ENCODE peak calls at places on chromosomes 13 and 19, in eight cellular contexts. I is fibroblast of pulmonary artery, B is GM13976, V is heart left ventricle, Z is left lung, D is body of pancreas, M is cardiac fibroblast, P is type B pancreatic cell. R is an unnamed sample.

GRCh38 chr19:15316498-15316897 is 15.8 kb downstream of the BRD4 start:
- DNase-seq in Z (no peak), I (no peak), B (peak; percentile 59), D (no peak), P (no peak), V (no peak), M (peak; percentile 34), R (no peak)

GRCh38 chr13:98853791-98854191 is 101.3 kb upstream of the SLC15A1 start:
- DNase-seq in P (no peak), Z (no peak), B (peak; percentile 57), M (peak; percentile 55), I (peak; percentile 31), D (no peak), V (no peak), R (no peak)

GRCh38 chr13:25267715-25268114 is 19.6 kb downstream of the MTMR6 start:
- DNase-seq in Z (no peak), B (peak; percentile 28), V (no peak), P (no peak), I (peak; percentile 50), M (peak; percentile 38), D (no peak), R (peak; percentile 44)

GRCh38 chr19:13819242-13819641 is 24.0 kb downstream of the ZSWIM4 start:
- DNase-seq in P (no peak), B (no peak), Z (peak; percentile 29), D (no peak), M (no peak), I (no peak), V (no peak), R (no peak)

GRCh38 chr19:46481947-46482346 is 10.6 kb upstream of the PNMA8A start:
- DNase-seq in B (no peak), V (no peak), M (peak; percentile 41), I (peak; percentile 25), P (no peak), D (no peak), Z (no peak), R (no peak)

GRCh38 chr13:20492641-20493040 is 33.0 kb downstream of the CRYL1 start:
- DNase-seq in P (no peak), Z (no peak), D (no peak), M (peak; percentile 75), I (peak; percentile 58), B (peak; percentile 68), V (no peak), R (peak; percentile 48)

GRCh38 chr13:66462187-66462586 is 767.9 kb downstream of the PCDH9 start:
- DNase-seq in M (no peak), V (no peak), I (no peak), Z (no peak), D (no peak), B (no peak), P (no peak), R (no peak)

GRCh38 chr19:15072930-15073647 is 8.9 kb upstream of the OR1I1 start:
- DNase-seq in Z (no peak), D (no peak), V (no peak), M (peak; percentile 2), B (no peak), P (no peak), I (no peak), R (no peak)

GRCh38 chr19:17325881-17326594 is 8.6 kb downstream of the ANO8 start:
- DNase-seq in B (no peak), D (peak; percentile 34), M (no peak), I (no peak), P (no peak), Z (no peak), V (no peak), R (no peak)

GRCh38 chr13:25901460-25902376 is 150.1 kb downstream of the SHISA2 start:
- DNase-seq in D (no peak), I (peak; percentile 90), M (peak; percentile 73), B (peak; percentile 58), P (no peak), Z (no peak), V (no peak), R (peak; percentile 79)

GRCh38 chr19:46422344-46422743 is 6.4 kb downstream of the PNMA8C start:
- DNase-seq in B (no peak), V (no peak), M (no peak), Z (no peak), P (no peak), I (no peak), D (no peak), R (no peak)

GRCh38 chr19:12806242-12807131 is at the start of gene RNASEH2A:
- DNase-seq in P (peak; percentile 92), M (peak; percentile 92), Z (peak; percentile 92), I (peak; percentile 93), V (peak; percentile 96), D (peak; percentile 92), B (peak; percentile 99), R (peak; percentile 94)

GRCh38 chr19:42075364-42075615 is 676 bp upstream of the ZNF574 start:
- DNase-seq in P (no peak), B (no peak), Z (no peak), V (no peak), M (no peak), D (no peak), I (peak; percentile 11), R (no peak)

GRCh38 chr19:41430907-41431306 is 3.7 kb upstream of the B3GNT8 start:
- DNase-seq in V (no peak), B (no peak), Z (no peak), M (no peak), I (no peak), P (no peak), D (no peak), R (no peak)

GRCh38 chr19:27777726-27778125 is 1435.2 kb downstream of the UQCRFS1 start:
- DNase-seq in D (no peak), I (no peak), B (no peak), P (peak; percentile 25), V (no peak), Z (no peak), M (peak; percentile 17), R (peak; percentile 22)

GRCh38 chr19:29379257-29379986 is 146.4 kb upstream of the VSTM2B start:
- DNase-seq in V (no peak), B (peak; percentile 11), D (no peak), M (no peak), Z (no peak), P (peak; percentile 40), I (no peak), R (no peak)

GRCh38 chr19:55687281-55688172 is 12.5 kb downstream of the EPN1 start:
- DNase-seq in M (no peak), I (no peak), Z (peak; percentile 22), B (no peak), V (peak; percentile 29), P (no peak), D (no peak), R (no peak)

GRCh38 chr19:35268546-35269424 is at the start of gene USF2:
- DNase-seq in Z (peak; percentile 83), P (no peak), D (peak; percentile 84), I (peak; percentile 77), V (peak; percentile 89), M (peak; percentile 67), B (peak; percentile 86), R (peak; percentile 61)

GRCh38 chr13:111354789-111355188 is 34.3 kb downstream of the TEX29 start:
- DNase-seq in B (no peak), P (no peak), M (no peak), D (no peak), V (no peak), Z (no peak), I (no peak), R (no peak)

GRCh38 chr13:29805994-29806748 is 44.2 kb downstream of the UBL3 start:
- DNase-seq in P (no peak), I (no peak), D (no peak), M (no peak), B (no peak), Z (no peak), V (no peak), R (no peak)

GRCh38 chr19:46009530-46010510 is 13.0 kb downstream of the PGLYRP1 start:
- DNase-seq in V (peak; percentile 80), P (no peak), M (peak; percentile 81), I (peak; percentile 82), Z (no peak), D (peak; percentile 82), B (peak; percentile 80), R (peak; percentile 82)

DNA sequence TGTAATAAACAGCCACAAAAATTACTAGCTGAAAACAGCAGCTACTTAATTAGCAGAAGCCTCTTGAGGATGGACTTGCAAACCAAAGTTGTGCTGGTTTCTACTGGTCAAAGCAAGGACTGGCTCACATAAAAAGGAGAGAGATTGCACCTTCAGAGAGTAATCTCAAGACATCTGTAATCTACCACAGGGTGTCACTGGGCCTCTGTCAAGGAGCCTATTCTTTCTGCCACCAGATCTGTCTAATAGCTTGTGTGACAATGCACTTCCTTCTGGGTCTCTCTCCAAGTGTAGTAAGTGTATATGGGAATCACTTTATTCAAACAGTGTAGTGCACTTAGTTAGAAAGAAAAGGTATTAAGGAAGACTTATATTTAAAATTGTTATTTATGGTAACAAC is 24.4 kb upstream of the ZNF561 start:
- DNase-seq in B (no peak), I (no peak), M (no peak), P (no peak), Z (no peak), V (no peak), D (no peak), R (peak; percentile 61)
- TF ChIP-seq CTCF in B (no peak), I (no peak), M (no peak), P (no peak), Z (no peak), V (no peak), D (no peak), R (no peak)

GRCh38 chr19:38657633-38658222 is 10.3 kb downstream of the ACTN4 start:
- DNase-seq in P (no peak), Z (no peak), B (no peak), M (peak; percentile 91), D (no peak), V (no peak), I (peak; percentile 59), R (no peak)

GRCh38 chr19:38654478-38655079 is 7.1 kb downstream of the ACTN4 start:
- DNase-seq in D (no peak), M (no peak), Z (no peak), B (no peak), P (no peak), I (no peak), V (no peak), R (no peak)

GRCh38 chr19:38658462-38659306 is 11.2 kb downstream of the ACTN4 start:
- DNase-seq in D (peak; percentile 78), P (no peak), V (no peak), B (no peak), M (peak; percentile 100), I (peak; percentile 100), Z (no peak), R (no peak)

GRCh38 chr19:38655148-38655824 is 7.8 kb downstream of the ACTN4 start:
- DNase-seq in B (no peak), I (no peak), P (no peak), D (no peak), V (no peak), M (peak; percentile 54), Z (no peak), R (no peak)

GRCh38 chr19:38656171-38656981 is 8.9 kb downstream of the ACTN4 start:
- DNase-seq in D (no peak), Z (no peak), P (no peak), V (no peak), B (no peak), I (peak; percentile 93), M (peak; percentile 92), R (peak; percentile 61)
- TF ChIP-seq CTCF in D (no peak), Z (no peak), P (no peak), V (no peak), B (no peak), I (peak; percentile 20), M (peak; percentile 6), R (no peak)

GRCh38 chr13:44429311-44429710 is 55.7 kb downstream of the SERP2 start:
- DNase-seq in V (no peak), Z (no peak), B (no peak), P (no peak), I (no peak), M (no peak), D (no peak), R (no peak)
- TF ChIP-seq CTCF in V (no peak), Z (no peak), B (no peak), P (no peak), I (no peak), M (no peak), D (no peak), R (no peak)

GRCh38 chr13:75870397-75870801 is 234.3 kb downstream of the LMO7 start:
- DNase-seq in V (no peak), Z (no peak), I (peak; percentile 49), B (peak; percentile 43), P (no peak), M (peak; percentile 50), D (no peak), R (peak; percentile 33)
- TF ChIP-seq CTCF in V (peak; percentile 74), Z (peak; percentile 64), I (peak; percentile 73), B (peak; percentile 11), P (peak; percentile 89), M (peak; percentile 70), D (peak; percentile 60), R (peak; percentile 65)